ENCODE peak calls at places on chromosome 20, in nine cellular contexts. J is suprapubic skin, B is dorsolateral prefrontal cortex, V is cardiac muscle cell, D is upper lobe of right lung, R is BJ, G is IMR-90, U is mucosa of descending colon, W is SK-N-SH. F is an unnamed sample.

GRCh38 chr20:59122377-59122932 is 41.2 kb upstream of the ZNF831 start:
- DNase-seq in J (no peak), B (no peak), V (no peak), D (no peak), R (no peak), G (no peak), U (no peak), W (no peak), F (no peak)

GRCh38 chr20:2756056-2756611 is 44.3 kb downstream of the CPXM1 start:
- DNase-seq in J (peak; percentile 57), B (no peak), V (peak; percentile 80), D (no peak), R (no peak), G (peak; percentile 51), U (no peak), W (peak; percentile 85), F (peak; percentile 58)

GRCh38 chr20:16479666-16480065 is 93.6 kb downstream of the KIF16B start:
- DNase-seq in J (no peak), B (no peak), V (no peak), D (no peak), R (no peak), G (peak; percentile 28), U (no peak), W (no peak), F (no peak)

GRCh38 chr20:62839261-62839660 is 22.4 kb downstream of the TCFL5 start:
- DNase-seq in J (no peak), B (no peak), V (no peak), D (no peak), R (no peak), G (no peak), U (peak; percentile 22), W (no peak), F (no peak)

GRCh38 chr20:46040902-46041535 is 12.0 kb downstream of the SLC12A5 start:
- DNase-seq in J (no peak), B (no peak), V (peak; percentile 61), D (no peak), R (no peak), G (peak; percentile 26), U (peak; percentile 49), W (no peak), F (peak; percentile 25)

GRCh38 chr20:11919046-11919445 is 1.4 kb downstream of the BTBD3 start:
- DNase-seq in J (no peak), B (peak; percentile 53), V (peak; percentile 36), D (no peak), R (no peak), G (peak; percentile 47), U (no peak), W (no peak), F (no peak)

GRCh38 chr20:4740774-4741431 is 19.2 kb downstream of the PRND start:
- DNase-seq in J (peak; percentile 71), B (no peak), V (peak; percentile 59), D (no peak), R (no peak), G (peak; percentile 38), U (peak; percentile 46), W (peak; percentile 41), F (peak; percentile 49)

GRCh38 chr20:51221791-51222408 is 199.0 kb upstream of the KCNG1 start:
- DNase-seq in J (no peak), B (no peak), V (peak; percentile 82), D (no peak), R (peak; percentile 23), G (peak; percentile 68), U (peak; percentile 33), W (no peak), F (peak; percentile 56)

GRCh38 chr20:15756001-15756400 is 817.2 kb downstream of the KIF16B start:
- DNase-seq in J (no peak), B (no peak), V (no peak), D (no peak), R (no peak), G (no peak), U (no peak), W (no peak), F (no peak)

GRCh38 chr20:3720626-3721025 is 8.2 kb upstream of the SIGLEC1 start:
- DNase-seq in J (no peak), B (no peak), V (no peak), D (no peak), R (no peak), G (no peak), U (no peak), W (no peak), F (no peak)

GRCh38 chr20:18288748-18289705 is 700 bp downstream of the ZNF133 start:
- DNase-seq in J (no peak), B (peak; percentile 10), V (peak; percentile 23), D (no peak), R (no peak), G (peak; percentile 17), U (peak; percentile 39), W (peak; percentile 37), F (peak; percentile 22)

DNA sequence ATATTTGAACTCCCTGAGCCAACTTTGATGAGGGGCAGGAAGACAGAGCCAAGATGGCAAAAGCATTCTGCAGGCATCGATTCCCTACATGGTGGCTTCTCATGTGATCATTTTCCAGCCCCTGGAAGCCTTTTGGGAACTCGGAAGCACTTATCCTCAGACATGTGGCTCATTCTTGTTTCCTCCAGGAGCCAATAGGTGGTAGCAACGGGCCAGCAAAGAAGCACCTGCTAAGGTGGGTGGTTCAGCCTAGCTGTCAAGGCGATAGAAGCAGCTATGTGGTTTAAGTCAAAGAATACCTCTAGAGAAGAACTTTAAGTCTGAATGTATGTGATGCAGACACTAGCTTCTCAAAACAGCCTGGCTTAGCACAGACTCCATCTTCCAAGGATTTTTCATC is 64.9 kb upstream of the PAX1 start:
- DNase-seq in J (no peak), B (no peak), V (no peak), D (no peak), R (no peak), G (no peak), U (no peak), W (no peak), F (no peak)
- TF ChIP-seq CTCF in J (no peak), B (no peak), V (no peak), D (no peak), R (no peak), G (no peak), U (no peak), W (no peak), F (no peak)

GRCh38 chr20:57544838-57545564 is 15.9 kb upstream of the PCK1 start:
- DNase-seq in J (no peak), B (no peak), V (no peak), D (no peak), R (no peak), G (no peak), U (no peak), W (no peak), F (no peak)

GRCh38 chr20:57543754-57544153 is 17.2 kb upstream of the PCK1 start:
- DNase-seq in J (no peak), B (no peak), V (no peak), D (no peak), R (no peak), G (no peak), U (no peak), W (no peak), F (no peak)

GRCh38 chr20:57548177-57549058 is 12.5 kb upstream of the PCK1 start:
- DNase-seq in J (no peak), B (no peak), V (peak; percentile 28), D (no peak), R (no peak), G (no peak), U (no peak), W (no peak), F (no peak)

GRCh38 chr20:57545927-57546662 is 14.8 kb upstream of the PCK1 start:
- DNase-seq in J (no peak), B (no peak), V (no peak), D (no peak), R (no peak), G (no peak), U (no peak), W (no peak), F (no peak)

GRCh38 chr20:57547250-57547649 is 13.7 kb upstream of the PCK1 start:
- DNase-seq in J (no peak), B (no peak), V (no peak), D (no peak), R (no peak), G (peak; percentile 13), U (no peak), W (no peak), F (peak; percentile 7)
- H3K4me3 ChIP-seq in J (no peak overlapping the region), B (no peak overlapping the region), V (no peak overlapping the region), D (no peak overlapping the region), R (no peak overlapping the region), G (no peak overlapping the region), U (no peak overlapping the region), W (no peak overlapping the region), F (no peak overlapping the region)

DNA sequence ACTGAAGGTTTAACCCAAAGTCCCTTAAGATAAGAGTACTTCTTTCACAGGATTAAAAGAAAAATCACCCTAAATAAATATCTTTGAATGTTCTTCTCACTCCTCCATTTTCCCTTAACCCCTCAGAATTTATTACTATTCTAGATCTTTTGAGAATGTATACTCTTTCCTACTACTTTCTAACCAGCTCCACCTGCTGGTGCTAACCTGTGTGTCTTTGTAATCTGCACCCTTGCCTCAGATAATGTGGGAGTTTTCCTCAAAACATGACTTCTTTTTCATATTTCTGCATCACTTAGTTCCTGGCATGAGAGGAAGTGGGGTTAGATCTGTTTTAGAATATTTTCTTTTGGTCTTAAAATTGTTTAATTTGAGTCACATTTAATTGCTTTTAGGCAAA is 394.2 kb downstream of the BMP2 start:
- DNase-seq in J (no peak), B (no peak), V (peak; percentile 34), D (no peak), R (no peak), G (no peak), U (no peak), W (peak; percentile 11), F (no peak)
- TF ChIP-seq CTCF in J (no peak), B (no peak), V (peak; percentile 39), D (peak; percentile 33), R (no peak), G (no peak), U (no peak), W (peak; percentile 21), F (peak; percentile 12)

DNA sequence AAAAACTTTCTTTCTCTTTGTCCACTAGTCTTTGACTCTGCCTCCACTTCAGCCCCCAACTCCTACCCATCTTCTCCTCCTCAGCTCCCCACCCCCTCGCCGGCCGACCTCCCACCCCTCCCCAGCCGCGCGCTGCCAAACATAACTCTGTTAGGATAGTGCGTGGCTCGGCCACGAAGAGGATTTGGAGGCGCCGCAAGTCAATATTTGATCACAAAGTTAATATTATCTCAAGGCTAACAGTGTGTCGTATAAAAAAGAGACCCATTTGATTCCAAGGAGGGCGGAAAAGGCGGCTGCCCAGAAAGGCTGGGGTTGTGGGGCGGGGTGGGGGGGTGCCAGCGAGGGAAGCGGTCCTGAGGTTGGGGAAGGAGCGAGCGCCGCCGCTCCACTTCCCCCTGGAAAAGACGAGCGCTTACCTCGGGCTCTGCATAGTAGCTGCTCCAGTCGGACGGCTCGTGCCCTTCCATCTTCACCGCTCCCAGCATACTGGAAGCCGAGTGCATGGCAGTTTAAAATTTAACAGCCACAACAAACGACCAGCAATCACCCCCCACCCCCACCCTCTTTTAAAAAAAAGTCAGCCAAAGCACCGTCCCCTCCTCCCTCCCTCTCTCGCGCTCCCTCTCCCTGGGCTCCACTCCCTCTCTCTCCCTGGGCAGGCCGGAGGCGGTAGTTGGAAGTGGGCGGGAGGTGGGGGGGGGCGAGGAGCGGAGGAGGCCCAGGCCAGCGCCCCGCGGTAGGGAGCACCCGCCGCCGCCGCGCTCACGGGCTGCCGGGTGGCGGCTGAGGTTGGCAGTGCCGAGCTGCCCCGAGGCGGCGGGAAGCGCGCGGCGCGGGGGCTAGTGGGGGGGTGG is at the start of gene FOXA2:
- DNase-seq in J (no peak), B (no peak), V (no peak), D (peak; percentile 95), R (no peak), G (no peak), U (peak; percentile 86), W (no peak), F (no peak)
- H3K4me3 ChIP-seq in J (peak within 1 kb of the TSS; percentile 27), B (no peak within 1 kb of the TSS), V (peak within 1 kb of the TSS; percentile 3), D (peak within 1 kb of the TSS; percentile 50), R (no peak within 1 kb of the TSS), G (no peak within 1 kb of the TSS), U (peak within 1 kb of the TSS; percentile 46), W (no peak within 1 kb of the TSS), F (no peak within 1 kb of the TSS)